ENCODE peak calls at places on chromosome 18, in eight cellular contexts. P is glomerular endothelial cell, L is iris pigment epithelial cell, Q is lung, K is bronchial epithelial cell, J is caudate nucleus, A is aorta, Y is EL. Z is an unnamed sample.

GRCh38 chr18:6406075-6406909 is 8.4 kb downstream of the L3MBTL4 start:
- DNase-seq in P (no peak), L (peak), Q (no peak), K (peak), J (no peak), A (no peak), Y (peak), Z (peak)

GRCh38 chr18:60417946-60418345 is 45.4 kb upstream of the MC4R start:
- DNase-seq in P (no peak), L (no peak), Q (no peak), K (no peak), J (no peak), A (no peak), Y (no peak), Z (no peak)

GRCh38 chr18:51879329-51879728 is 460.7 kb upstream of the DCC start:
- DNase-seq in P (no peak), L (no peak), Q (no peak), K (no peak), J (no peak), A (no peak), Y (no peak), Z (no peak)

GRCh38 chr18:45636110-45636509 is 20.8 kb downstream of the SLC14A2 start:
- DNase-seq in P (no peak), L (no peak), Q (no peak), K (peak), J (no peak), A (no peak), Y (no peak), Z (peak)

GRCh38 chr18:63138469-63139340 is 180.9 kb downstream of the BCL2 start:
- DNase-seq in P (no peak), L (no peak), Q (no peak), K (no peak), J (no peak), A (no peak), Y (no peak), Z (no peak)

GRCh38 chr18:8049147-8049546 is 482.0 kb downstream of the PTPRM start:
- DNase-seq in P (no peak), L (peak), Q (no peak), K (peak), J (no peak), A (no peak), Y (no peak), Z (no peak)

GRCh38 chr18:77065221-77065981 is 67.2 kb downstream of the MBP start:
- DNase-seq in P (no peak), L (peak), Q (no peak), K (peak), J (no peak), A (peak), Y (peak), Z (peak)

GRCh38 chr18:59298871-59299270 is 19.6 kb downstream of the CPLX4 start:
- DNase-seq in P (no peak), L (no peak), Q (no peak), K (no peak), J (no peak), A (no peak), Y (no peak), Z (no peak)

GRCh38 chr18:72100465-72100864 is 443.7 kb downstream of the CBLN2 start:
- DNase-seq in P (no peak), L (no peak), Q (no peak), K (no peak), J (no peak), A (no peak), Y (no peak), Z (no peak)

GRCh38 chr18:22238036-22238435 is 68.6 kb downstream of the GATA6 start:
- DNase-seq in P (no peak), L (no peak), Q (no peak), K (no peak), J (no peak), A (no peak), Y (no peak), Z (no peak)

GRCh38 chr18:70293166-70293565 is 4.3 kb downstream of the SOCS6 start:
- DNase-seq in P (no peak), L (no peak), Q (no peak), K (no peak), J (no peak), A (no peak), Y (peak), Z (no peak)

GRCh38 chr18:63236417-63236816 is 83.2 kb downstream of the BCL2 start:
- DNase-seq in P (no peak), L (no peak), Q (peak), K (no peak), J (no peak), A (peak), Y (no peak), Z (no peak)

GRCh38 chr18:40121001-40121400 is 1834.0 kb upstream of the PIK3C3 start:
- DNase-seq in P (no peak), L (peak), Q (no peak), K (peak), J (no peak), A (no peak), Y (no peak), Z (peak)

GRCh38 chr18:37294951-37295350 is 270.6 kb downstream of the CELF4 start:
- DNase-seq in P (no peak), L (peak), Q (no peak), K (peak), J (no peak), A (no peak), Y (peak), Z (no peak)

GRCh38 chr18:45839415-45840395 is 14.2 kb downstream of the SIGLEC15 start:
- DNase-seq in P (peak), L (peak), Q (no peak), K (peak), J (no peak), A (no peak), Y (peak), Z (peak)

GRCh38 chr18:58606236-58606635 is 22.7 kb downstream of the ALPK2 start:
- DNase-seq in P (no peak), L (no peak), Q (no peak), K (peak), J (no peak), A (no peak), Y (no peak), Z (peak)

GRCh38 chr18:23266717-23267446 is 131.6 kb downstream of the CABLES1 start:
- DNase-seq in P (no peak), L (no peak), Q (no peak), K (no peak), J (no peak), A (no peak), Y (no peak), Z (no peak)

GRCh38 chr18:26697186-26697585 is 148.8 kb upstream of the KCTD1 start:
- DNase-seq in P (no peak), L (no peak), Q (no peak), K (no peak), J (no peak), A (no peak), Y (no peak), Z (no peak)

GRCh38 chr18:42048150-42048549 is 93.1 kb downstream of the PIK3C3 start:
- DNase-seq in P (no peak), L (peak), Q (no peak), K (peak), J (no peak), A (no peak), Y (peak), Z (peak)

GRCh38 chr18:23172981-23173380 is 37.7 kb downstream of the CABLES1 start:
- DNase-seq in P (no peak), L (no peak), Q (no peak), K (no peak), J (no peak), A (no peak), Y (no peak), Z (no peak)

GRCh38 chr18:66562279-66562678 is 41.6 kb downstream of the CDH19 start:
- DNase-seq in P (no peak), L (no peak), Q (no peak), K (no peak), J (no peak), A (no peak), Y (no peak), Z (no peak)

GRCh38 chr18:48871391-48872166 is 79.2 kb downstream of the SMAD7 start:
- DNase-seq in P (no peak), L (no peak), Q (no peak), K (no peak), J (no peak), A (no peak), Y (no peak), Z (no peak)